ENCODE peak calls at places on chromosomes 1 and 21, in seven cellular contexts. I is NCI-H1694; U is activated CD4-positive, alpha-beta T cell treated with anti-CD3 and anti-CD28 coated beads, Interleukin-2, amount 10 ng/mL, durations not matched to agents 7 days and 5 days; V is MG63; D is HT-29; Y is stimulated activated CD8-positive, alpha-beta memory T cell treated with anti-CD3 and anti-CD28 coated beads, Interleukin-12 subunit alpha, Interleukin-12 subunit beta, amount 100 ng/mL, for 4 hours; W is AG09319. G is an unnamed sample.

GRCh38 chr1:109769335-109770078 is 5.8 kb upstream of the EPS8L3 start:
- DNase-seq in W (no peak), Y (no peak), V (peak; percentile 86), U (no peak), I (no peak), D (no peak), G (no peak)

GRCh38 chr1:3453203-3453761 is 1.2 kb upstream of the ARHGEF16 start:
- DNase-seq in U (peak; percentile 74), I (peak; percentile 32), V (peak; percentile 64), Y (peak; percentile 45), W (peak; percentile 18), D (peak; percentile 88), G (peak; percentile 83)

GRCh38 chr1:94032637-94033036 is 88.3 kb downstream of the ABCA4 start:
- DNase-seq in I (no peak), V (no peak), W (no peak), U (no peak), D (no peak), Y (no peak), G (no peak)

GRCh38 chr1:74822851-74823443 is 90.0 kb downstream of the TYW3 start:
- DNase-seq in Y (no peak), V (no peak), U (no peak), W (peak; percentile 38), D (no peak), I (no peak), G (no peak)

GRCh38 chr21:28991861-28992525 is 684 bp downstream of the LTN1 start:
- DNase-seq in Y (no peak), W (no peak), D (no peak), V (no peak), I (no peak), U (no peak), G (no peak)

GRCh38 chr1:193703101-193703500 is 516.7 kb upstream of the B3GALT2 start:
- DNase-seq in D (no peak), I (no peak), W (no peak), U (no peak), V (no peak), Y (no peak), G (no peak)

GRCh38 chr1:23796466-23797271 is 3.9 kb downstream of the GALE start:
- DNase-seq in D (peak; percentile 86), V (no peak), I (no peak), W (no peak), U (no peak), Y (no peak), G (no peak)

GRCh38 chr1:8055973-8056372 is 29.9 kb upstream of the ERRFI1 start:
- DNase-seq in I (no peak), W (no peak), Y (no peak), U (no peak), D (peak; percentile 47), V (no peak), G (no peak)

GRCh38 chr21:45845063-45845789 is 136.3 kb upstream of the COL6A1 start:
- DNase-seq in W (no peak), D (no peak), V (no peak), I (no peak), U (peak; percentile 26), Y (no peak), G (no peak)

GRCh38 chr1:186763107-186763506 is 65.6 kb upstream of the PLA2G4A start:
- DNase-seq in W (no peak), Y (no peak), V (no peak), D (no peak), U (no peak), I (no peak), G (no peak)

GRCh38 chr1:198620951-198621824 is 17.7 kb upstream of the PTPRC start:
- DNase-seq in W (no peak), Y (peak; percentile 48), D (peak; percentile 34), U (peak; percentile 83), V (no peak), I (no peak), G (no peak)

GRCh38 chr1:50155564-50155963 is 46.8 kb downstream of the ELAVL4 start:
- DNase-seq in V (no peak), D (no peak), W (no peak), U (no peak), I (no peak), Y (no peak), G (no peak)

GRCh38 chr1:165109013-165109412 is 247.5 kb downstream of the LMX1A start:
- DNase-seq in W (no peak), U (no peak), D (peak; percentile 30), Y (no peak), I (no peak), V (no peak), G (no peak)

GRCh38 chr1:181806791-181807190 is 254.7 kb downstream of the ZNF648 start:
- DNase-seq in I (no peak), W (no peak), V (no peak), D (no peak), Y (no peak), U (no peak), G (no peak)

GRCh38 chr1:26290416-26291261 is 10.8 kb downstream of the SH3BGRL3 start:
- DNase-seq in U (no peak), V (no peak), D (no peak), Y (no peak), W (no peak), I (no peak), G (no peak)

GRCh38 chr1:6517435-6517851 is 26.0 kb upstream of the PLEKHG5 start:
- DNase-seq in V (no peak), I (no peak), W (no peak), U (no peak), D (no peak), Y (no peak), G (no peak)

GRCh38 chr1:108043712-108044111 is 78.7 kb upstream of the VAV3 start:
- DNase-seq in U (no peak), W (no peak), D (no peak), I (no peak), V (no peak), Y (no peak), G (no peak)

GRCh38 chr1:211356723-211357418 is 30.2 kb downstream of the TRAF5 start:
- DNase-seq in U (no peak), D (no peak), I (no peak), V (peak; percentile 54), W (no peak), Y (no peak), G (no peak)

GRCh38 chr21:26288033-26288432 is 117.5 kb upstream of the APP start:
- DNase-seq in U (no peak), V (no peak), W (no peak), Y (no peak), D (no peak), I (no peak), G (no peak)

GRCh38 chr1:235953801-235954200 is 87.1 kb upstream of the LYST start:
- DNase-seq in Y (no peak), D (no peak), I (no peak), V (no peak), U (no peak), W (no peak), G (no peak)

GRCh38 chr1:15155760-15156743 is 2.5 kb downstream of the TMEM51 start:
- DNase-seq in Y (no peak), D (no peak), W (no peak), I (peak; percentile 27), V (no peak), U (peak; percentile 21), G (no peak)

GRCh38 chr1:109815809-109816791 is 52.4 kb upstream of the EPS8L3 start:
- DNase-seq in Y (no peak), V (peak; percentile 83), D (no peak), W (no peak), I (no peak), U (no peak), G (no peak)

GRCh38 chr1:153790282-153790995 is 15.2 kb downstream of the SLC27A3 start:
- DNase-seq in I (no peak), Y (no peak), U (no peak), W (peak; percentile 71), V (peak; percentile 72), D (no peak), G (peak; percentile 62)

GRCh38 chr1:29744684-29745490 is 508.6 kb downstream of the PTPRU start:
- DNase-seq in U (no peak), I (no peak), D (no peak), Y (no peak), W (no peak), V (no peak), G (no peak)

GRCh38 chr1:155017021-155017945 is 14.7 kb downstream of the ZBTB7B start:
- DNase-seq in Y (peak; percentile 88), D (peak; percentile 96), W (peak; percentile 68), I (peak; percentile 95), V (peak; percentile 99), U (peak; percentile 85), G (peak; percentile 92)

GRCh38 chr1:54813479-54814147 is 12.5 kb upstream of the TTC22 start:
- DNase-seq in V (no peak), D (no peak), I (no peak), W (no peak), Y (no peak), U (no peak), G (no peak)

GRCh38 chr1:221837886-221838285 is 96.0 kb upstream of the DUSP10 start:
- DNase-seq in U (peak; percentile 55), I (no peak), V (no peak), Y (no peak), D (no peak), W (no peak), G (no peak)

GRCh38 chr1:42784946-42785693 is at the start of gene TMEM269:
- DNase-seq in Y (peak; percentile 14), I (no peak), D (no peak), W (no peak), U (peak; percentile 62), V (no peak), G (no peak)

GRCh38 chr21:15928196-15928595 is 198.4 kb downstream of the USP25 start:
- DNase-seq in W (no peak), V (no peak), Y (no peak), D (no peak), U (no peak), I (no peak), G (no peak)

GRCh38 chr1:232627645-232628334 is 2.1 kb downstream of the SIPA1L2 start:
- DNase-seq in U (peak; percentile 54), W (no peak), D (peak; percentile 78), Y (no peak), V (no peak), I (peak; percentile 68), G (no peak)

G was measured in lung.